ENCODE peak calls at places on chromosomes 7 and 10, in six cellular contexts. Z, E, J, V, H and T are unnamed samples.
A peak's percentile ranks its signal among the peaks of the same experiment; 100 is the strongest.

GRCh38 chr10:69123306-69123746 is 652 bp upstream of the VPS26A start:
- DNase-seq in Z (peak; percentile 57), E (no peak), J (peak; percentile 96), V (no peak), H (peak; percentile 60), T (no peak)

GRCh38 chr7:1520574-1521234 is 9.8 kb upstream of the MAFK start:
- DNase-seq in Z (no peak), E (peak; percentile 69), J (no peak), V (no peak), H (peak; percentile 94), T (no peak)

GRCh38 chr7:106589495-106589879 is 71.5 kb downstream of the CCDC71L start:
- DNase-seq in Z (no peak), E (no peak), J (no peak), V (no peak), H (no peak), T (no peak)

GRCh38 chr10:95820363-95820762 is 64.4 kb downstream of the ENTPD1 start:
- DNase-seq in Z (no peak), E (no peak), J (peak; percentile 22), V (no peak), H (no peak), T (peak; percentile 54)

GRCh38 chr10:122515588-122516231 is 44.8 kb upstream of the DMBT1 start:
- DNase-seq in Z (peak; percentile 39), E (no peak), J (no peak), V (no peak), H (no peak), T (no peak)

GRCh38 chr10:117159390-117159789 is 21.3 kb upstream of the VAX1 start:
- DNase-seq in Z (no peak), E (peak; percentile 79), J (no peak), V (no peak), H (no peak), T (no peak)

GRCh38 chr7:134701272-134701671 is 54.6 kb downstream of the BPGM start:
- DNase-seq in Z (no peak), E (no peak), J (peak; percentile 58), V (no peak), H (peak; percentile 41), T (no peak)

GRCh38 chr7:30596043-30596641 is 1.5 kb downstream of the GARS1 start:
- DNase-seq in Z (no peak), E (peak; percentile 32), J (peak; percentile 83), V (no peak), H (peak; percentile 56), T (no peak)

GRCh38 chr10:69318997-69319727 is 40.9 kb downstream of the HK1 start:
- DNase-seq in Z (peak; percentile 88), E (peak; percentile 51), J (peak; percentile 44), V (peak; percentile 29), H (peak; percentile 46), T (peak; percentile 54)

GRCh38 chr7:41134242-41134872 is 568.5 kb downstream of the INHBA start:
- DNase-seq in Z (no peak), E (no peak), J (peak; percentile 75), V (no peak), H (no peak), T (no peak)

GRCh38 chr10:77463499-77463898 is 174.1 kb downstream of the KCNMA1 start:
- DNase-seq in Z (no peak), E (no peak), J (no peak), V (no peak), H (no peak), T (no peak)

GRCh38 chr10:34049469-34049868 is 715.0 kb upstream of the NRP1 start:
- DNase-seq in Z (no peak), E (no peak), J (no peak), V (no peak), H (no peak), T (no peak)

GRCh38 chr7:11427686-11428273 is 404.2 kb downstream of the THSD7A start:
- DNase-seq in Z (no peak), E (no peak), J (peak; percentile 45), V (no peak), H (peak; percentile 64), T (peak; percentile 41)

GRCh38 chr7:37449621-37450020 is 957 bp upstream of the ELMO1 start:
- DNase-seq in Z (no peak), E (no peak), J (no peak), V (no peak), H (no peak), T (no peak)

GRCh38 chr7:8149222-8149621 is 112.7 kb downstream of the ICA1 start:
- DNase-seq in Z (no peak), E (no peak), J (peak; percentile 53), V (no peak), H (peak; percentile 59), T (no peak)

GRCh38 chr10:29646960-29647431 is 12.2 kb upstream of the SVIL start:
- DNase-seq in Z (no peak), E (no peak), J (no peak), V (no peak), H (peak; percentile 92), T (no peak)

GRCh38 chr7:30308392-30308791 is 24.0 kb downstream of the ZNRF2 start:
- DNase-seq in Z (no peak), E (no peak), J (no peak), V (no peak), H (no peak), T (no peak)

GRCh38 chr10:34985146-34985545 is 105.0 kb downstream of the CUL2 start:
- DNase-seq in Z (no peak), E (no peak), J (no peak), V (no peak), H (no peak), T (no peak)

GRCh38 chr7:140042386-140042670 is 20.4 kb downstream of the PARP12 start:
- DNase-seq in Z (no peak), E (no peak), J (no peak), V (no peak), H (no peak), T (no peak)

GRCh38 chr7:16594061-16594460 is 51.5 kb downstream of the ANKMY2 start:
- DNase-seq in Z (no peak), E (no peak), J (no peak), V (no peak), H (peak; percentile 51), T (no peak)

GRCh38 chr7:6653101-6653995 is 16.2 kb downstream of the ZNF316 start:
- DNase-seq in Z (no peak), E (no peak), J (no peak), V (no peak), H (no peak), T (no peak)

GRCh38 chr10:2700626-2701305 is 366.6 kb upstream of the PFKP start:
- DNase-seq in Z (no peak), E (no peak), J (no peak), V (no peak), H (no peak), T (peak; percentile 26)

GRCh38 chr7:44811093-44811492 is 14.6 kb downstream of the PPIA start:
- DNase-seq in Z (no peak), E (no peak), J (no peak), V (no peak), H (no peak), T (no peak)

GRCh38 chr10:23742368-23742767 is 303.5 kb downstream of the OTUD1 start:
- DNase-seq in Z (no peak), E (no peak), J (peak; percentile 68), V (no peak), H (no peak), T (no peak)

GRCh38 chr10:87523731-87524130 is 19.0 kb downstream of the MINPP1 start:
- DNase-seq in Z (no peak), E (no peak), J (no peak), V (no peak), H (no peak), T (no peak)

GRCh38 chr10:83373659-83374058 is 765.6 kb upstream of the GHITM start:
- DNase-seq in Z (no peak), E (peak; percentile 32), J (no peak), V (no peak), H (no peak), T (no peak)

GRCh38 chr10:123139165-123139520 is 3.4 kb downstream of the HMX3 start:
- DNase-seq in Z (no peak), E (no peak), J (no peak), V (no peak), H (no peak), T (no peak)

GRCh38 chr10:131177431-131178327 is 133.8 kb downstream of the TCERG1L start:
- DNase-seq in Z (no peak), E (no peak), J (no peak), V (no peak), H (no peak), T (no peak)

GRCh38 chr7:12062062-12062461 is 149.0 kb upstream of the TMEM106B start:
- DNase-seq in Z (no peak), E (no peak), J (peak; percentile 13), V (no peak), H (no peak), T (no peak)

GRCh38 chr7:20199015-20199737 is 18.0 kb downstream of the MACC1 start:
- DNase-seq in Z (peak; percentile 28), E (no peak), J (peak; percentile 83), V (no peak), H (peak; percentile 25), T (peak; percentile 41)

GRCh38 chr7:28407643-28408042 is 4.7 kb upstream of the CREB5 start:
- DNase-seq in Z (no peak), E (no peak), J (no peak), V (no peak), H (peak; percentile 86), T (no peak)